ENCODE peak calls at places on chromosomes 11 and 22, in ten cellular contexts. R is Calu3; X is body of pancreas; Q is mesothelial cell of epicardium; D is RWPE1; Y is neural crest cell; F is foreskin fibroblast; C is AG09309; A is CD8-positive, alpha-beta T cell; E is cardiac fibroblast. U is an unnamed sample.

GRCh38 chr11:96264364-96264763 is 78.6 kb downstream of the MAML2 start:
- DNase-seq in Y (no peak), D (no peak), F (peak), Q (no peak), R (no peak), X (no peak), A (no peak), E (no peak), C (no peak), U (no peak)

GRCh38 chr11:101863361-101863760 is 51.4 kb upstream of the CEP126 start:
- DNase-seq in E (peak), C (no peak), Y (no peak), D (peak), X (no peak), Q (no peak), R (no peak), F (peak), A (no peak), U (no peak)

GRCh38 chr11:103344886-103345285 is 235.7 kb downstream of the DYNC2H1 start:
- DNase-seq in X (no peak), D (no peak), E (no peak), Y (no peak), Q (no peak), C (no peak), A (no peak), R (no peak), F (no peak), U (no peak)

GRCh38 chr11:93489841-93490240 is 53.4 kb downstream of the SMCO4 start:
- DNase-seq in Q (no peak), E (no peak), C (no peak), F (no peak), Y (no peak), R (no peak), D (no peak), A (no peak), X (no peak), U (no peak)

GRCh38 chr11:131924446-131925240 is 554.2 kb downstream of the NTM start:
- DNase-seq in D (no peak), Q (no peak), A (no peak), Y (no peak), R (no peak), F (no peak), C (no peak), X (peak), E (peak), U (no peak)

GRCh38 chr22:26770624-26771023 is 113.2 kb downstream of the MIAT start:
- DNase-seq in X (no peak), F (no peak), Q (no peak), D (no peak), C (peak), R (no peak), E (peak), A (no peak), Y (no peak), U (no peak)

GRCh38 chr22:25848954-25849353 is 107.0 kb downstream of the MYO18B start:
- DNase-seq in E (no peak), A (no peak), Y (no peak), F (no peak), C (no peak), Q (peak), D (no peak), R (no peak), X (no peak), U (no peak)

GRCh38 chr11:122207921-122208764 is 92.1 kb upstream of the BLID start:
- DNase-seq in Q (no peak), E (peak), R (no peak), C (peak), X (no peak), A (no peak), Y (no peak), D (no peak), F (no peak), U (no peak)

GRCh38 chr11:12943276-12943675 is 65.8 kb upstream of the RASSF10 start:
- DNase-seq in Q (no peak), F (no peak), X (no peak), R (no peak), Y (no peak), D (no peak), A (no peak), C (no peak), E (no peak), U (no peak)

GRCh38 chr11:134041791-134042696 is 26.8 kb upstream of the JAM3 start:
- DNase-seq in E (no peak), D (no peak), R (no peak), A (no peak), C (no peak), Y (no peak), Q (no peak), F (peak), X (no peak), U (no peak)

GRCh38 chr11:134039726-134040385 is 29.0 kb upstream of the JAM3 start:
- DNase-seq in Y (no peak), Q (no peak), F (no peak), X (no peak), E (no peak), D (no peak), A (no peak), R (no peak), C (no peak), U (no peak)

GRCh38 chr11:134040386-134041297 is 28.2 kb upstream of the JAM3 start:
- DNase-seq in R (no peak), Y (no peak), C (no peak), Q (no peak), D (no peak), E (peak), A (no peak), X (no peak), F (no peak), U (no peak)

GRCh38 chr11:134038897-134039470 is 29.9 kb upstream of the JAM3 start:
- DNase-seq in X (no peak), Y (no peak), C (no peak), F (no peak), Q (no peak), A (no peak), D (no peak), R (no peak), E (peak), U (no peak)

GRCh38 chr11:134041349-134041748 is 27.5 kb upstream of the JAM3 start:
- DNase-seq in R (no peak), C (no peak), E (no peak), D (no peak), F (no peak), X (no peak), Q (no peak), Y (no peak), A (no peak), U (no peak)
- TF ChIP-seq CTCF in R (no peak), C (no peak), E (no peak), D (no peak), F (no peak), X (no peak), Q (no peak), Y (no peak), A (no peak), U (no peak)

GRCh38 chr11:65479184-65480145 is 19.4 kb upstream of the MALAT1 start:
- DNase-seq in R (no peak), Y (no peak), F (peak), X (peak), C (peak), A (no peak), Q (no peak), D (no peak), E (peak), U (no peak)
- TF ChIP-seq CTCF in R (no peak), Y (no peak), F (peak), X (no peak), C (peak), A (no peak), Q (no peak), D (no peak), E (peak), U (no peak)

GRCh38 chr11:129278586-129279319 is 86.6 kb upstream of the ARHGAP32 start:
- DNase-seq in C (no peak), A (no peak), Q (peak), X (peak), E (no peak), Y (peak), R (peak), D (peak), F (peak), U (peak)
- TF ChIP-seq CTCF in C (no peak), A (no peak), Q (no peak), X (no peak), E (no peak), Y (no peak), R (no peak), D (no peak), F (no peak), U (no peak)

GRCh38 chr11:33734441-33735165 is 1.6 kb downstream of the CD59 start:
- DNase-seq in F (no peak), C (no peak), E (peak), A (no peak), Y (no peak), Q (no peak), D (no peak), R (peak), X (peak), U (no peak)

GRCh38 chr11:33736148-33736809 is at the start of gene CD59:
- DNase-seq in E (peak), A (peak), F (peak), Q (peak), Y (peak), D (peak), R (peak), C (peak), X (peak), U (peak)

GRCh38 chr11:33733978-33734377 is 2.2 kb downstream of the CD59 start:
- DNase-seq in A (no peak), F (no peak), Q (no peak), C (no peak), E (peak), D (no peak), X (no peak), Y (no peak), R (no peak), U (no peak)

GRCh38 chr11:33735166-33735425 is 1.1 kb downstream of the CD59 start:
- DNase-seq in F (no peak), Y (no peak), D (no peak), C (no peak), X (peak), E (no peak), Q (no peak), A (no peak), R (no peak), U (no peak)

DNA sequence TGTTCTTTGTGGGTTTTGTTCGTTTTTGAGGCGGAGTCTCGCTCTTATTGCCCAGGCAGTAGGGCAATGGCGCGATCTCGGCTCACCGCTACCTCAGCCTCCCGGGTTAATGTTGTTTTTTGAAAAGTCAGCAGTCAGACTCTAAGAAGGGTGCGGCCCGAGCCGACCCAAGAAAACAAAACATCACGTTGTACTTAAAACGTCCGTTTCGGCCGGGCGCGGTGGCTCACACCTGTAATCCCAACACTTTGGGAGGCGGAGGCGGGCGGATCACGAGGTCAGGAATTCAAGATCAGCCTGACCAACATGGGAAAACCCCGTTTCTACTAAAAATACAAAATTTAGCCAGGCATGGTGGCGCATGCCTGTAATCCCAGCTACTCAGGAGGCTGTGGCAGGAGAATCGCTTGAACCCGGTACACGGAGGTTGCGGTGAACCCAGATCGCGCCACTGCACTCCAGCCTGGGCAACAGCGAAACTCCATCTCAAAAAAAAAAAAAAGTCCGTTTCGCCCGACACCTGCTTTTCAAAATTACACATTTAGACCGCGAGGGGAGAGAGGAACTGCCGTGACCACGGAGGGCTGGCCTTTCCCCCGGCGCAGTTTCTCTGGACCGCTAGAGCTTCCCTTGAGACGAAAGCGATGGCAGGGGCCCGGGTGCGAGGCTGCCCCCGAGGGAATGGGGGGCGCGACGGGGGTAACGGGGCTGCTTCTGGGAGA is 636 bp downstream of the CD59 start:
- DNase-seq in Q (peak), C (no peak), X (peak), E (peak), D (no peak), A (no peak), R (no peak), F (no peak), Y (no peak), U (peak)
- TF ChIP-seq CTCF in Q (no peak), C (no peak), X (no peak), E (no peak), D (no peak), A (no peak), R (no peak), F (no peak), Y (peak), U (no peak)

DNA sequence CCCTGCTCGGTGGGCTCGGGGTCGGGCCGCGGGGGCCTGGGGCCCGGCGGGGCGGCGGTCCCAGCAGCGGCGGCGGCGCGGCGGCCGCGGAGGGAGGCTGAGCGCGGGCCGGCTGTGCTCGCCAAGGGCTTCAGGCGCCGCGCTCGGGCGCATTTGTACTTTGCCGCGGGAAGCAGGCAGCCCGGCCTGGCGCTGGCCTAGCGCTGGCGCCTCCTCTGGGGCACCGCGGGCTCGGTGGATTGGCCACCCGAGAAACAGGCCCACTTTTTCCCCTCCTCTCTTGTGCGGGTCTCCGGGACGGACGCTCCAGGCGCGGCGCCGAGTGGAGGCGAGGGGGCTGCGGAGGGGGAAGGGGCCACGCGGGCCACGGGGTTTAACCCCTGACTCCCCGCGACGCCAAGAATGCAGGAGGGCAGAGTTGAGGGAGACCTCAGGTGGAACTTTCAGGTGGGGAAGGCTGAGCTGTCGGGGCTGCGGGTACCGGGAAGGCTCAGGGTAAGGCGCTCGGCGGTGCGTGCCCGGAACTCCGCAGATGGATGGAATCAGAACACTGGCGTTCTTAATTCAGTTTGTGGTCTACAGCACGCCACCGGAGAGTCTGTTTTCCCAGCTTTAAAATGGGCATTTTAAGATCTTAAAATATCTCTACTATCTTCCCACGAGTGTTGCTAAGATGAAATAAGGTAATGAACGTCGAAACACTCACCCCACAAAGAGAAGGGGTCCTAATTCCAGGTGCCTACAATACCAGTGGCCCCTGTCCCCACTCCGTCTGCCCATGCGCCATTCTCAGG is at the start of gene CHRDL2:
- DNase-seq in F (peak), X (peak), R (peak), Q (no peak), Y (peak), E (peak), C (no peak), D (no peak), A (no peak), U (no peak)
- TF ChIP-seq CTCF in F (no peak), X (no peak), R (no peak), Q (no peak), Y (no peak), E (no peak), C (no peak), D (no peak), A (no peak), U (no peak)

GRCh38 chr11:45266693-45267451 is 19.3 kb downstream of the SYT13 start:
- DNase-seq in E (no peak), F (no peak), D (no peak), Q (no peak), C (no peak), A (no peak), R (peak), Y (peak), X (no peak), U (no peak)
- TF ChIP-seq CTCF in E (peak), F (no peak), D (no peak), Q (peak), C (peak), A (no peak), R (peak), Y (peak), X (no peak), U (no peak)

GRCh38 chr11:898540-899190 is 11.9 kb downstream of the CHID1 start:
- DNase-seq in Q (no peak), C (no peak), F (no peak), Y (no peak), R (peak), E (peak), X (peak), A (no peak), D (no peak), U (no peak)

GRCh38 chr11:900545-900944 is 10.1 kb downstream of the CHID1 start:
- DNase-seq in Y (no peak), C (no peak), E (no peak), F (no peak), X (no peak), Q (no peak), D (no peak), A (no peak), R (no peak), U (no peak)

GRCh38 chr11:897226-898159 is 13.1 kb downstream of the CHID1 start:
- DNase-seq in A (no peak), C (no peak), R (no peak), X (no peak), Y (no peak), F (no peak), Q (no peak), E (no peak), D (no peak), U (no peak)

GRCh38 chr11:899724-900123 is 10.9 kb downstream of the CHID1 start:
- DNase-seq in X (no peak), F (no peak), C (no peak), A (no peak), R (no peak), D (no peak), E (no peak), Q (no peak), Y (no peak), U (no peak)

DNA sequence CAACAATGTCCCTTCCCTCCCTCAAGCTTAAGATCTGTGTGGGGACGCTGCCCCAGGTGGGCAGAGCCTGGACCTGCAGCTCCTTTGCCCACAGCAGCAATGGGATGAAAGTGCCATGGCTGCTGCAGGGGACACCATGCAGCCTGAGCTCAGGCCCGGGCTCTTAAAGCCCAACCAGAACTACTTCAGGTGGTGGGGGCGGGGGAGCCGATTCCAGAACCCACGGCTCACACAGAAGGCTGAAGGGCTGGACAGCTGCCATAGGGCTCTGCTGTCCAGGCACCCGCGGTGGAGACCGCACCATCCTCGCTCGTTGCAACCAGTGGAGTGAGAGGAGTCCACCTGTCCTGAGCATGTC is 12.5 kb downstream of the CHID1 start:
- DNase-seq in A (no peak), D (peak), E (peak), X (no peak), Q (no peak), R (peak), Y (no peak), F (peak), C (no peak), U (no peak)
- TF ChIP-seq CTCF in A (no peak), D (peak), E (peak), X (no peak), Q (peak), R (no peak), Y (peak), F (peak), C (peak), U (no peak)

DNA sequence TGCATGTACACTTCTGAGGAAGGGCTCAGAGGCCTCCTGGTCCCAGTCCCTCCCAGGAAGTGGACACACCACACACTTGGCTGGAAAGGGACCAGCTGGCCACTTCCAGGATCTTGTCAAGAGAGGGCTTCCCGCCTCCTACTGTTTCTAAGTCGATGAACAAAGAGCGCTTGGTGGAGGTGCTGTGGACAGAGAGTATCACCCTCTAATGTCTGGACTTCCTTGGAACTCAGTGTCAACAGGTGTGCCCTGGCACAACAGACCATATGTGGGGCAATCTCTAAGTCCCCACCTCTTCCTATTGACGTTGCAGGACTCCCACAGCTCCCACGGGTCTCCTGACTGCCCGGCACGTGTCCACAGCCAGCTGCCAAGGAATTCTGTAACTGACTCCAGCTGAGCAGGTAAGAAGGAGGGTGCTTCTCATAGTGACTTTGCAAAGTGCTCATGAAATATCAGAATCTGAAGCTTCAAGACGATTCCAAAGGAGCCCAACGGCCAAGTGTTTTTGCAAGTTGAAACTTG is 16.1 kb downstream of the POU2AF1 start:
- DNase-seq in D (no peak), Q (no peak), A (no peak), E (no peak), X (peak), F (no peak), R (no peak), C (no peak), Y (no peak), U (no peak)
- TF ChIP-seq CTCF in D (no peak), Q (no peak), A (no peak), E (no peak), X (no peak), F (no peak), R (no peak), C (no peak), Y (no peak), U (no peak)

U was measured in activated B cell treated with CpG ODN at 0.5 μM for 24 hours.